ENCODE peak calls at places on chromosomes 13 and 19, in nine cellular contexts. L, D, X, B, Z, K, V, E and O are unnamed samples.

GRCh38 chr19:58382997-58383603 is 2.3 kb upstream of the ZNF837 start:
- DNase-seq in X (no peak), E (no peak), D (no peak), Z (no peak), L (no peak), V (no peak), K (no peak), B (peak), O (no peak)

GRCh38 chr19:40150170-40150569 is 41.1 kb upstream of the MAP3K10 start:
- DNase-seq in L (no peak), V (no peak), B (no peak), Z (no peak), D (no peak), E (no peak), X (no peak), K (peak), O (no peak)

GRCh38 chr13:32901994-32902780 is 114.0 kb upstream of the KL start:
- DNase-seq in B (no peak), L (no peak), D (no peak), Z (no peak), X (no peak), K (no peak), E (no peak), V (no peak), O (no peak)

GRCh38 chr19:41161903-41162302 is 31.1 kb upstream of the CYP2S1 start:
- DNase-seq in V (no peak), X (no peak), E (no peak), B (no peak), K (no peak), D (no peak), Z (peak), L (no peak), O (no peak)

GRCh38 chr19:17784201-17785008 is 10.5 kb upstream of the B3GNT3 start:
- DNase-seq in K (peak), D (peak), B (peak), V (peak), L (peak), Z (peak), X (peak), E (no peak), O (no peak)

GRCh38 chr13:37453246-37453645 is 145.3 kb downstream of the POSTN start:
- DNase-seq in D (no peak), X (no peak), V (no peak), Z (no peak), L (no peak), K (peak), B (no peak), E (no peak), O (no peak)

GRCh38 chr13:52454459-52454824 is 836 bp upstream of the CKAP2 start:
- DNase-seq in D (no peak), K (no peak), E (peak), Z (peak), X (no peak), L (no peak), B (no peak), V (peak), O (no peak)

GRCh38 chr19:10418281-10419199 is 1.8 kb upstream of the PDE4A start:
- DNase-seq in X (no peak), K (peak), Z (peak), L (no peak), E (no peak), B (no peak), V (no peak), D (no peak), O (no peak)

GRCh38 chr19:30267332-30267731 is 104.9 kb upstream of the ZNF536 start:
- DNase-seq in D (no peak), V (no peak), K (no peak), L (no peak), E (no peak), B (no peak), X (no peak), Z (no peak), O (no peak)